ENCODE peak calls at places on chromosomes 2 and 18, in eight cellular contexts. O is CD4-positive, alpha-beta T cell; H is brain microvascular endothelial cell; E is nephron progenitor cell; A is PC-3; D is GM13976; L is neural crest cell; U is osteocyte. B is an unnamed sample.

GRCh38 chr2:132977812-132978529 is 308.0 kb upstream of the LYPD1 start:
- DNase-seq in O (no peak), H (peak), E (no peak), A (peak), D (no peak), L (no peak), U (no peak), B (no peak)

GRCh38 chr2:109171444-109172334 is 42.7 kb downstream of the SH3RF3 start:
- DNase-seq in O (no peak), H (peak), E (no peak), A (peak), D (no peak), L (no peak), U (peak), B (no peak)

GRCh38 chr2:149466635-149467034 is 120.9 kb downstream of the MMADHC start:
- DNase-seq in O (no peak), H (no peak), E (no peak), A (no peak), D (no peak), L (no peak), U (no peak), B (no peak)

GRCh38 chr18:68757121-68757520 is 40.8 kb upstream of the CCDC102B start:
- DNase-seq in O (no peak), H (no peak), E (no peak), A (no peak), D (no peak), L (no peak), U (no peak), B (no peak)

GRCh38 chr2:73203055-73203681 is 794 bp downstream of the NOTO start:
- DNase-seq in O (no peak), H (no peak), E (peak), A (no peak), D (no peak), L (no peak), U (no peak), B (no peak)

GRCh38 chr18:60372598-60372997 is at the start of gene MC4R:
- DNase-seq in O (no peak), H (peak), E (peak), A (peak), D (no peak), L (peak), U (no peak), B (no peak)

GRCh38 chr2:160353166-160353565 is 140.4 kb downstream of the RBMS1 start:
- DNase-seq in O (peak), H (no peak), E (no peak), A (peak), D (no peak), L (no peak), U (no peak), B (no peak)

GRCh38 chr2:47309952-47310800 is 92.8 kb upstream of the MSH2 start:
- DNase-seq in O (no peak), H (no peak), E (no peak), A (no peak), D (peak), L (no peak), U (no peak), B (no peak)

GRCh38 chr2:160576054-160576499 is 82.5 kb upstream of the RBMS1 start:
- DNase-seq in O (no peak), H (peak), E (no peak), A (peak), D (no peak), L (no peak), U (no peak), B (no peak)

GRCh38 chr2:8028981-8029380 is 652.9 kb upstream of the ID2 start:
- DNase-seq in O (no peak), H (no peak), E (no peak), A (no peak), D (no peak), L (no peak), U (no peak), B (no peak)

GRCh38 chr2:229780856-229781773 is 66.8 kb upstream of the DNER start:
- DNase-seq in O (no peak), H (peak), E (peak), A (peak), D (peak), L (no peak), U (no peak), B (no peak)

GRCh38 chr2:231541605-231542509 is 11.6 kb upstream of the NMUR1 start:
- DNase-seq in O (no peak), H (no peak), E (no peak), A (no peak), D (no peak), L (no peak), U (no peak), B (no peak)

GRCh38 chr2:70719231-70719630 is 48.8 kb downstream of the ADD2 start:
- DNase-seq in O (no peak), H (no peak), E (no peak), A (no peak), D (no peak), L (no peak), U (peak), B (no peak)

GRCh38 chr2:23497063-23497462 is 112.1 kb downstream of the KLHL29 start:
- DNase-seq in O (no peak), H (peak), E (no peak), A (peak), D (no peak), L (no peak), U (no peak), B (no peak)

GRCh38 chr2:169673106-169673505 is 21.1 kb downstream of the CFAP210 start:
- DNase-seq in O (no peak), H (no peak), E (no peak), A (no peak), D (no peak), L (no peak), U (no peak), B (no peak)

GRCh38 chr2:221851531-221852045 is 279.5 kb upstream of the EPHA4 start:
- DNase-seq in O (no peak), H (no peak), E (no peak), A (no peak), D (no peak), L (no peak), U (no peak), B (no peak)

GRCh38 chr18:45103319-45104070 is 422.8 kb downstream of the SETBP1 start:
- DNase-seq in O (no peak), H (no peak), E (no peak), A (no peak), D (no peak), L (no peak), U (no peak), B (no peak)

GRCh38 chr2:196677404-196677803 is 37.9 kb downstream of the CCDC150 start:
- DNase-seq in O (no peak), H (peak), E (no peak), A (peak), D (no peak), L (no peak), U (no peak), B (no peak)

GRCh38 chr2:132521321-132521720 is 104.7 kb downstream of the GPR39 start:
- DNase-seq in O (no peak), H (no peak), E (no peak), A (no peak), D (no peak), L (no peak), U (no peak), B (no peak)

GRCh38 chr2:39188958-39189499 is 54.7 kb downstream of the CDKL4 start:
- DNase-seq in O (no peak), H (no peak), E (no peak), A (no peak), D (no peak), L (no peak), U (no peak), B (no peak)

GRCh38 chr18:3075491-3075890 is 62.5 kb upstream of the LPIN2 start:
- DNase-seq in O (no peak), H (no peak), E (no peak), A (no peak), D (no peak), L (no peak), U (no peak), B (no peak)

GRCh38 chr2:96116424-96116878 is at the start of gene ADRA2B:
- DNase-seq in O (peak), H (no peak), E (peak), A (peak), D (peak), L (no peak), U (no peak), B (peak)

GRCh38 chr18:66695281-66695680 is 91.4 kb upstream of the CDH19 start:
- DNase-seq in O (no peak), H (no peak), E (no peak), A (no peak), D (no peak), L (no peak), U (no peak), B (no peak)

GRCh38 chr2:31813016-31813415 is 197.8 kb downstream of the MEMO1 start:
- DNase-seq in O (no peak), H (no peak), E (no peak), A (no peak), D (no peak), L (no peak), U (no peak), B (no peak)

GRCh38 chr2:141940709-141941108 is 190.1 kb downstream of the LRP1B start:
- DNase-seq in O (no peak), H (no peak), E (no peak), A (no peak), D (no peak), L (no peak), U (no peak), B (no peak)

GRCh38 chr2:203835420-203835819 is 32.2 kb upstream of the CTLA4 start:
- DNase-seq in O (no peak), H (no peak), E (no peak), A (no peak), D (no peak), L (no peak), U (no peak), B (no peak)

GRCh38 chr2:10424051-10424450 is 24.1 kb downstream of the ODC1 start:
- DNase-seq in O (no peak), H (peak), E (no peak), A (no peak), D (no peak), L (no peak), U (no peak), B (no peak)

GRCh38 chr18:77114564-77115391 is 17.8 kb downstream of the MBP start:
- DNase-seq in O (no peak), H (peak), E (no peak), A (no peak), D (no peak), L (no peak), U (peak), B (no peak)

GRCh38 chr2:201854841-201855240 is 48.5 kb downstream of the CDK15 start:
- DNase-seq in O (no peak), H (no peak), E (no peak), A (peak), D (no peak), L (no peak), U (no peak), B (no peak)

GRCh38 chr2:81481994-81482368 is 1177.4 kb upstream of the LRRTM1 start:
- DNase-seq in O (no peak), H (no peak), E (no peak), A (no peak), D (no peak), L (no peak), U (no peak), B (no peak)

GRCh38 chr18:71450258-71450657 is 1093.9 kb downstream of the CBLN2 start:
- DNase-seq in O (no peak), H (no peak), E (no peak), A (no peak), D (no peak), L (no peak), U (no peak), B (no peak)

GRCh38 chr18:59556265-59556664 is 141.0 kb downstream of the CCBE1 start:
- DNase-seq in O (no peak), H (no peak), E (no peak), A (no peak), D (no peak), L (no peak), U (no peak), B (no peak)

GRCh38 chr2:10439971-10440370 is 8.2 kb downstream of the ODC1 start:
- DNase-seq in O (no peak), H (no peak), E (no peak), A (no peak), D (no peak), L (no peak), U (no peak), B (no peak)

GRCh38 chr2:43798300-43798699 is 24.5 kb downstream of the DYNC2LI1 start:
- DNase-seq in O (no peak), H (no peak), E (no peak), A (peak), D (no peak), L (no peak), U (no peak), B (no peak)
- TF ChIP-seq CTCF in O (no peak), H (no peak), E (peak), A (peak), D (no peak), L (peak), U (peak), B (peak)

GRCh38 chr2:80462654-80463053 is 158.1 kb upstream of the LRRTM1 start:
- DNase-seq in O (no peak), H (no peak), E (no peak), A (no peak), D (no peak), L (no peak), U (no peak), B (no peak)

GRCh38 chr2:80469428-80469827 is 164.9 kb upstream of the LRRTM1 start:
- DNase-seq in O (no peak), H (no peak), E (no peak), A (no peak), D (no peak), L (no peak), U (no peak), B (no peak)

GRCh38 chr2:80467262-80467811 is 162.8 kb upstream of the LRRTM1 start:
- DNase-seq in O (no peak), H (no peak), E (no peak), A (no peak), D (no peak), L (no peak), U (no peak), B (no peak)

GRCh38 chr2:80461505-80462197 is 157.1 kb upstream of the LRRTM1 start:
- DNase-seq in O (no peak), H (no peak), E (peak), A (no peak), D (no peak), L (no peak), U (no peak), B (no peak)

DNA sequence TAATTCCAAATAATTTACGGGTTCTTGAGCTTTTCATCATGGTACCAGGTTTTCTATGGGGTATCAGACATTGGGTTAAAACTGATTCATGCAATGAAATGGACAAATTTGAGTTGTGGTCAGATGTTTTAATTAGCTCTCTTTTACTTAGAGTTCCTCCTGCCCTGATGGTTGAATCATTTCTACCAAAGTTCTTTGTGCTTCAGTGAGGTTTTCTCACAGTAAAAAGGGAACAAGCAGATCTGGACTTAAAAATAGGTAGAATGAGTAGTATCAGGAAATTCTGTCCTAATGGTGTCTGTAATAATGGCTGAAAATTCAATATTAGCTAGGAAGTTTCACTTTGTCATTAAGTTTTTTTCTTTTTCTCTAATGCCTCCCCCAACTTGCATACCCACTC is 159.7 kb upstream of the LRRTM1 start:
- DNase-seq in O (no peak), H (no peak), E (no peak), A (no peak), D (no peak), L (no peak), U (no peak), B (no peak)
- TF ChIP-seq CTCF in O (no peak), H (no peak), E (no peak), A (no peak), D (no peak), L (no peak), U (no peak), B (no peak)

GRCh38 chr2:57515366-57515765 is 531.2 kb upstream of the VRK2 start:
- DNase-seq in O (no peak), H (no peak), E (no peak), A (peak), D (no peak), L (no peak), U (no peak), B (no peak)
- TF ChIP-seq CTCF in O (no peak), H (no peak), E (no peak), A (no peak), D (no peak), L (no peak), U (no peak), B (no peak)

DNA sequence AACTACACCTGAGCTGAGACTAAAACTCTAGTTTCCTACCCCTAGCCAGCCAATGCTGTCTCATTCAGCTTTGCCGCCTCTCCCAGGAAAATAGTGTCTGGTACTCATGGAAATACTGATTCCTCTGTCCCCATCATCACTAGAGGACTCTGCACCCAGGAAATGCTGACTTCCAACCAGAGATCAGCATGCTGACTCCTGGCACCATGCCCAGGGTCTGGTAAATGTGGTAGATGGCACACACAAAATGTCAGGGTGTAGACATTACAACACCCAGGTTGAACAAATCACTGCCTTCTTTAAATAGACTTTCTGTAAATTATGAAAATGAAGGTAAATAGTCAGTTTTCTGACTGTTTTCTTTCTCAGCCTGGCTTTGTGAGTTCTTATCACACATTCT is 307.3 kb upstream of the CHAC2 start:
- DNase-seq in O (no peak), H (no peak), E (no peak), A (peak), D (no peak), L (no peak), U (no peak), B (no peak)
- TF ChIP-seq CTCF in O (no peak), H (no peak), E (no peak), A (peak), D (no peak), L (no peak), U (no peak), B (no peak)

GRCh38 chr2:212245868-212246267 is 292.7 kb downstream of the ERBB4 start:
- DNase-seq in O (no peak), H (no peak), E (no peak), A (no peak), D (no peak), L (no peak), U (no peak), B (no peak)

GRCh38 chr2:212254331-212254730 is 284.3 kb downstream of the ERBB4 start:
- DNase-seq in O (no peak), H (no peak), E (no peak), A (no peak), D (no peak), L (no peak), U (no peak), B (no peak)

GRCh38 chr2:212249451-212249850 is 289.2 kb downstream of the ERBB4 start:
- DNase-seq in O (no peak), H (peak), E (no peak), A (peak), D (no peak), L (no peak), U (no peak), B (no peak)
- TF ChIP-seq CTCF in O (no peak), H (peak), E (no peak), A (peak), D (no peak), L (no peak), U (peak), B (peak)

DNA sequence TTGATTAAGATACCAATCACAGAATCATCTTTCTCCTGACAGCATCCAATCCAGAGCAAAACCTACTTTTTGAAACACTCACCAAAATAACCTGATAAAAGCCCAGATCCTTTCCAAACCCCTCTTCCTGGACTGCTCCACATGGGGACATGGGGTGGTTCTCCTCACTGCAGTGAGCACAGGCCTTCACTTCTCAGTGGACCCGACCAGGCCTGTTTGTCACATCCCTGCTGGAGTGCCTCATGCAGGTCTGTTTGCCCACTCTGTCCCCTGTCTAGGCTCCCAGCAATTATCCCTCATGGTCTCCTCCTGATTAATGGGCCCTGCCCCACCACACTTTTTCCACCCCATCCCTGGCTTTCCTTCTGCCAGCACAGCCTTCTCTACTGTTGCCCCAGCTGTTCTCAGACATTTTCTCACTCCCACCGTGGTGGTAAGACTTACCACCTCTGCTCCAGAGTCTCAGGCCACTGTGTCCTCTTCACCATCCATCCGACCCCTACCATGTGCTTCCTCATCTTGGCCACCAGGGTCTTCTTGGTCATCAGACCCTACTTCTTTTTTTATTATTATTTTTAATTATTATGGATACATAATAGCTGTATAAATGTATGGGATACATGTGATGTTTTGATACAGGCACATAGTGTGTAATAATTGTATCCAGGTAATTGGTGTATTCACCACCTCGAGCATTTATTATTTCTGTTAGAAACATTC is 21.1 kb downstream of the MRPL30 start:
- DNase-seq in O (no peak), H (no peak), E (no peak), A (no peak), D (no peak), L (no peak), U (no peak), B (no peak)
- TF ChIP-seq CTCF in O (no peak), H (peak), E (no peak), A (no peak), D (no peak), L (peak), U (no peak), B (peak)

B was measured in progenitor cell of endocrine pancreas.